ENCODE peak calls at places on chromosomes 7 and 10, in four cellular contexts. P is HCT116, U is K562, X is HepG2. V is an unnamed sample.

GRCh38 chr10:35225204-35225603 is 98.6 kb downstream of the CREM start:
- DNase-seq in P (no peak), U (no peak), X (no peak), V (no peak)

GRCh38 chr7:66912195-66912594 is 8.8 kb upstream of the TMEM248 start:
- DNase-seq in P (no peak), U (no peak), X (peak; percentile 15), V (no peak)

GRCh38 chr10:52682766-52683165 is 89.8 kb downstream of the MBL2 start:
- DNase-seq in P (no peak), U (no peak), X (no peak), V (no peak)

GRCh38 chr10:84416245-84416555 is 87.8 kb downstream of the CCSER2 start:
- DNase-seq in P (no peak), U (no peak), X (no peak), V (no peak)

GRCh38 chr10:122127943-122128342 is 139.0 kb downstream of the TACC2 start:
- DNase-seq in P (no peak), U (no peak), X (no peak), V (no peak)

GRCh38 chr7:140260338-140260737 is 83.6 kb upstream of the KDM7A start:
- DNase-seq in P (no peak), U (no peak), X (no peak), V (no peak)

GRCh38 chr7:102039706-102040105 is 222.3 kb downstream of the CUX1 start:
- DNase-seq in P (no peak), U (no peak), X (no peak), V (no peak)

GRCh38 chr10:112246-112645 is 23.0 kb upstream of the ZMYND11 start:
- DNase-seq in P (no peak), U (no peak), X (no peak), V (no peak)

GRCh38 chr10:37704566-37704965 is 152.8 kb downstream of the ZNF248 start:
- DNase-seq in P (no peak), U (no peak), X (no peak), V (no peak)

GRCh38 chr7:130141161-130141857 is 63.9 kb downstream of the TMEM209 start:
- DNase-seq in P (no peak), U (peak; percentile 81), X (no peak), V (no peak)

GRCh38 chr7:152894295-152895170 is 135.0 kb downstream of the ACTR3B start:
- DNase-seq in P (no peak), U (peak; percentile 86), X (peak; percentile 21), V (no peak)

GRCh38 chr7:48042216-48042615 is 6.9 kb downstream of the C7orf57 start:
- DNase-seq in P (no peak), U (no peak), X (no peak), V (no peak)

GRCh38 chr7:109111086-109111485 is 541.4 kb downstream of the DNAJB9 start:
- DNase-seq in P (no peak), U (no peak), X (no peak), V (no peak)

DNA sequence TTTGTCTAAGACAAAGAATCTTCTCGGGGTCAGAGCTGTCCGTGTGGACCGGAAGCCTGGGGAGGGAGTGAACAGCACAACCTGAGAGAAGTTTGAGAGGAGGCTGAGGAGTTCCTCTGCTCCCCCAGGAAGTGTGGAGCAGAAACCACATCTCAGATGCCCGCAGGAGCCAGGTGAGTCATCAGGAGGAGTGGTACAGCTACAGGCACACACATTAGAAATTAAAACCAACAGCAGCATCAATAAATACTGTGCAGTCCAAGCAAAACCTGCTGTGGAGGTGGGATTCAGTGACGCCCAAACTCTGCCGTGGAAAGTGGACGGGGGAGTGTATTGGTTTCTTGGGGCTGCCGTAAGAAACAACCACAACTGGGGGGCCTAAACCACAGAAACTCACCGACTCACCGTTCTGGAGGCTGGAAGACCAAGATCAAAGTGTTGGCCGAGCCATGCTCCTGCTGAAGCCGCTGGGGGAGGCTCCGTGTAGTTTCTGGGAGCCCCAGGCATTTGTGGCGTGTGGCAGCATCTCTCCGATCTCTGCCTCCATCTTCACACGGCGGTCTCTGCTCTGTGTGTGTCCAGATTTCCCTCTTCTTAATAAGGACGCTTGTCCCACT is 31.2 kb upstream of the GARS1 start:
- DNase-seq in P (no peak), U (no peak), X (no peak), V (no peak)
- TF ChIP-seq TCF7L2 in P (peak; percentile 36), U (no peak), X (no peak), V (peak; percentile 22)

GRCh38 chr7:7223250-7223649 is 40.9 kb downstream of the C1GALT1 start:
- DNase-seq in P (no peak), U (no peak), X (no peak), V (no peak)

GRCh38 chr7:7226407-7226806 is 44.1 kb downstream of the C1GALT1 start:
- DNase-seq in P (no peak), U (no peak), X (no peak), V (no peak)

GRCh38 chr7:7220821-7221220 is 38.5 kb downstream of the C1GALT1 start:
- DNase-seq in P (no peak), U (no peak), X (no peak), V (no peak)

GRCh38 chr7:7219216-7219615 is 36.9 kb downstream of the C1GALT1 start:
- DNase-seq in P (no peak), U (no peak), X (peak; percentile 42), V (no peak)

DNA sequence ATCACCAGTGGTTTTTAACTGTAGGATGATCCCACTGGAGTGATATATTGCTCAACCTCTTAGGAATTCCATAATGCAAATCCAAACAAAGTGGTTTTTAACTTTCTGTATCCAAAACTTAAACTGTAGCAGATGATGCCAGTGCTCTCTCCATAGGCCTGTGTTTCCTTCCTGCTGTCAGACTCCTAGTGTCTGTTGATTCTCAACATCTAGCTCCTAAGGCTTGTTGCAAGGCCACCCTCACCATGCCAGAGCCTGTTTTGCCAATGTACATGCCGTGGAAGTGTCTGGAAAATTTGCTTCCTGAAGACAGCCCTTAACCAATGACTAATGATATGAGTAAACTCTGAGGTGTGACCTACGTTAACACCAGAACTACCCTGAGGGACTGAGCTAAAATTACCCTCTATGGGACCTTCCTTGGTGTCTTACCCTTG is 39.3 kb downstream of the C1GALT1 start:
- DNase-seq in P (peak; percentile 71), U (peak; percentile 8), X (no peak), V (peak; percentile 72)
- TF ChIP-seq SIN3A in P (no peak), U (no peak), X (no peak), V (no peak)

GRCh38 chr7:121103091-121103490 is 114.6 kb downstream of the CPED1 start:
- DNase-seq in P (no peak), U (no peak), X (no peak), V (no peak)
- TF ChIP-seq TCF7L2 in P (no peak), U (no peak), X (no peak), V (no peak)

GRCh38 chr7:24245362-24245761 is 38.6 kb upstream of the NPY start:
- DNase-seq in P (no peak), U (no peak), X (no peak), V (no peak)
- TF ChIP-seq SIN3A in P (no peak), U (no peak), X (no peak), V (no peak)

DNA sequence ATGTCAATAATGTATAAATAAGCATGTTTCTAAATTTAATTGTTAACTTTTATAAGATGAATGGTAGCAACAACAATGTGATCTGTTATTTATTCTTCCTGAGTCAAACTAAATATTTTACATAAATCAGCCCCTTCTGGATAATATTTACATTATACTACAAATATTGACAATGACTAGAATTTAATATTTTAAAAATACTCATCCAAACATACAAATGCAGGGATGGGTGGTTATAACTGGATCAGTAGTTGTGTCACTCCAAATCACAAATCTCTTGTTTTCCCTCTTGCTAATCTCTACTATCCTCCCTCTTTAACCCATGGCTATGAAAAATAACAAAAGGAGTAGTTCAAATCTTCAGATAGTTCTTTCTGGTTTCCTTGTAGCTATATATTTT is 407.0 kb downstream of the HTR7 start:
- DNase-seq in P (no peak), U (no peak), X (no peak), V (no peak)
- TF ChIP-seq TCF7L2 in P (no peak), U (no peak), X (no peak), V (no peak)